ENCODE peak calls at places on chromosomes 12 and 14, in ten cellular contexts. G is OCI-LY7; P is thoracic aorta; V is suprapubic skin; Y is GM23248; H is mesenchymal stem cell; N is hepatocyte; U is CD4-positive, CD25-positive, alpha-beta regulatory T cell; D is sigmoid colon; S is heart left ventricle. L is an unnamed sample.

GRCh38 chr14:49999216-49999761 is 106.4 kb downstream of the ARF6 start:
- DNase-seq in G (peak; percentile 85), P (peak; percentile 87), V (peak; percentile 91), Y (peak; percentile 95), H (peak; percentile 96), N (peak; percentile 81), U (peak; percentile 91), D (peak; percentile 89), S (peak; percentile 81), L (no peak)

GRCh38 chr12:116808113-116808786 is 70.1 kb downstream of the RNFT2 start:
- DNase-seq in G (no peak), P (no peak), V (no peak), Y (no peak), H (no peak), N (no peak), U (no peak), D (no peak), S (no peak), L (no peak)

GRCh38 chr12:2057793-2058408 is 5.1 kb downstream of the CACNA1C start:
- DNase-seq in G (no peak), P (no peak), V (no peak), Y (no peak), H (no peak), N (no peak), U (no peak), D (peak; percentile 77), S (no peak), L (no peak)

GRCh38 chr12:70467908-70468733 is 102.0 kb downstream of the KCNMB4 start:
- DNase-seq in G (no peak), P (no peak), V (no peak), Y (no peak), H (no peak), N (no peak), U (no peak), D (no peak), S (no peak), L (no peak)

GRCh38 chr12:52125499-52125900 is 46.0 kb downstream of the SMIM41 start:
- DNase-seq in G (no peak), P (no peak), V (peak; percentile 49), Y (no peak), H (no peak), N (no peak), U (no peak), D (no peak), S (no peak), L (no peak)

GRCh38 chr14:64059454-64060198 is 206.8 kb downstream of the SYNE2 start:
- DNase-seq in G (no peak), P (no peak), V (no peak), Y (no peak), H (no peak), N (no peak), U (no peak), D (no peak), S (no peak), L (no peak)

GRCh38 chr12:80627773-80628172 is 79.7 kb upstream of the MYF6 start:
- DNase-seq in G (no peak), P (no peak), V (no peak), Y (peak; percentile 89), H (peak; percentile 80), N (no peak), U (no peak), D (no peak), S (no peak), L (no peak)

GRCh38 chr12:120343692-120344091 is 16.1 kb upstream of the PLA2G1B start:
- DNase-seq in G (no peak), P (no peak), V (no peak), Y (no peak), H (no peak), N (no peak), U (no peak), D (no peak), S (no peak), L (no peak)

GRCh38 chr14:22536853-22537338 is 52.1 kb downstream of the DAD1 start:
- DNase-seq in G (no peak), P (peak; percentile 83), V (peak; percentile 80), Y (peak; percentile 99), H (peak; percentile 97), N (peak; percentile 88), U (peak; percentile 91), D (peak; percentile 86), S (peak; percentile 70), L (no peak)

GRCh38 chr12:113684053-113684907 is 212.6 kb upstream of the LHX5 start:
- DNase-seq in G (no peak), P (no peak), V (no peak), Y (no peak), H (no peak), N (no peak), U (no peak), D (no peak), S (no peak), L (no peak)

GRCh38 chr12:65565601-65566560 is 258.4 kb upstream of the HMGA2 start:
- DNase-seq in G (no peak), P (no peak), V (no peak), Y (peak; percentile 94), H (peak; percentile 98), N (peak; percentile 62), U (no peak), D (no peak), S (no peak), L (no peak)

GRCh38 chr12:65570451-65571130 is 253.7 kb upstream of the HMGA2 start:
- DNase-seq in G (no peak), P (no peak), V (no peak), Y (no peak), H (no peak), N (no peak), U (no peak), D (no peak), S (no peak), L (no peak)

GRCh38 chr12:65568517-65568916 is 255.8 kb upstream of the HMGA2 start:
- DNase-seq in G (no peak), P (no peak), V (no peak), Y (no peak), H (no peak), N (no peak), U (no peak), D (no peak), S (no peak), L (no peak)

GRCh38 chr12:65566776-65567175 is 257.5 kb upstream of the HMGA2 start:
- DNase-seq in G (no peak), P (no peak), V (no peak), Y (peak; percentile 40), H (peak; percentile 37), N (no peak), U (no peak), D (no peak), S (no peak), L (no peak)

GRCh38 chr12:65567820-65568219 is 256.5 kb upstream of the HMGA2 start:
- DNase-seq in G (no peak), P (no peak), V (no peak), Y (no peak), H (no peak), N (no peak), U (no peak), D (no peak), S (no peak), L (no peak)
- H3K4me1 ChIP-seq in G (no peaks in the 10 kb centered on the region), P (no peaks in the 10 kb centered on the region), V (no peaks in the 10 kb centered on the region), Y (peaks cover 41% of the 10 kb centered on the region), H (peaks cover 1% of the 10 kb centered on the region), N (peaks cover 16% of the 10 kb centered on the region), U (no peaks in the 10 kb centered on the region), D (peaks cover 17% of the 10 kb centered on the region), S (peaks cover 21% of the 10 kb centered on the region), L (no peaks in the 10 kb centered on the region)

GRCh38 chr12:99910342-99910741 is 74.4 kb downstream of the ANKS1B start:
- DNase-seq in G (no peak), P (no peak), V (no peak), Y (peak; percentile 8), H (peak; percentile 46), N (no peak), U (no peak), D (no peak), S (no peak), L (no peak)

GRCh38 chr12:99907210-99907609 is 77.5 kb downstream of the ANKS1B start:
- DNase-seq in G (no peak), P (no peak), V (no peak), Y (no peak), H (peak; percentile 16), N (no peak), U (no peak), D (no peak), S (no peak), L (no peak)

GRCh38 chr12:99914206-99914605 is 70.5 kb downstream of the ANKS1B start:
- DNase-seq in G (no peak), P (no peak), V (no peak), Y (no peak), H (no peak), N (no peak), U (no peak), D (no peak), S (no peak), L (no peak)

GRCh38 chr12:99911967-99912366 is 72.8 kb downstream of the ANKS1B start:
- DNase-seq in G (no peak), P (no peak), V (no peak), Y (peak; percentile 47), H (peak; percentile 79), N (no peak), U (no peak), D (no peak), S (no peak), L (no peak)

GRCh38 chr12:99911076-99911475 is 73.7 kb downstream of the ANKS1B start:
- DNase-seq in G (no peak), P (peak; percentile 3), V (no peak), Y (peak; percentile 96), H (peak; percentile 94), N (peak; percentile 49), U (no peak), D (peak; percentile 70), S (peak; percentile 16), L (no peak)
- H3K4me1 ChIP-seq in G (no peaks in the 10 kb centered on the region), P (peaks cover 28% of the 10 kb centered on the region), V (no peaks in the 10 kb centered on the region), Y (peaks cover 24% of the 10 kb centered on the region), H (no peaks in the 10 kb centered on the region), N (no peaks in the 10 kb centered on the region), U (no peaks in the 10 kb centered on the region), D (peaks cover 35% of the 10 kb centered on the region), S (no peaks in the 10 kb centered on the region), L (no peaks in the 10 kb centered on the region)

DNA sequence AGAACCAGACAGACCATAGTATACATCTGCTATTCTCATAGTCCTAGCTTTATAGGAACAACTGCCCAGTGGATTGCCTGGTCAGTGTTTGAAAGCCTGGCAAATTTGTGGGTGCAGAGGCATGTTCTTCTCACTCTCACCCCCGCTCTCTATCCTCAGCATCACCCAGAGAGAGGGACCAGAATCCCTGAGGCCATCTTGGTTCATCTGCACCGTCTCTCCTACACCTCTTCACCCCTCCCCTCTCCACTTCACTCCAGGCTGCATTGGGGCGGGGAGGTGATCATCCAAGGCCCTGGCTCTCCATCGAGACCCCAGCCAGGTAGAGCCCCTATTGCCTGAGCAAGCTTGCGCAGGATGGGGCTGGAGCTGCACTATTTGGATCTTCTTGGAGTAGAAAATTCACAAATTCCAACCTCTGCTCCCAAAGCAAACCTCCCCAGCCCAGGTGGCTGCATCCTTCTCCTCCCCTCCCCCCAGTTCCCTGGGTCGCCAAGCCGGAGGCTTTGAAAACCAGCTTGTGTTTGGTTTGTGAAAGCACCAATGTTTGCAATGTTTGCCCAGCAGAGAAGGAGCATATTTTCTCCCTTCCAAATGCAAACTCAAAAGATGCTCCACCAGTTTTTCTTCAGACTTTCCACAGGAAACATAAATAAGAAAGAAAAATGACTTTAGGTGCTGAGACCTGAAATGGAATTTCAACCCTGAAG is 18.6 kb upstream of the COL2A1 start:
- DNase-seq in G (no peak), P (no peak), V (no peak), Y (no peak), H (no peak), N (no peak), U (no peak), D (no peak), S (no peak), L (no peak)
- H3K4me1 ChIP-seq in G (no peaks in the 10 kb centered on the region), P (no peaks in the 10 kb centered on the region), V (no peaks in the 10 kb centered on the region), Y (no peaks in the 10 kb centered on the region), H (peaks cover 1% of the 10 kb centered on the region), N (peaks cover 25% of the 10 kb centered on the region), U (no peaks in the 10 kb centered on the region), D (no peaks in the 10 kb centered on the region), S (peaks cover 6% of the 10 kb centered on the region), L (peaks cover 7% of the 10 kb centered on the region)

GRCh38 chr12:49811136-49811535 is 17.1 kb downstream of the NCKAP5L start:
- DNase-seq in G (no peak), P (no peak), V (peak; percentile 17), Y (no peak), H (no peak), N (no peak), U (no peak), D (no peak), S (no peak), L (no peak)
- H3K4me1 ChIP-seq in G (peaks cover 50% of the 10 kb centered on the region), P (peaks cover 18% of the 10 kb centered on the region), V (peaks cover 21% of the 10 kb centered on the region), Y (no peaks in the 10 kb centered on the region), H (peaks cover 32% of the 10 kb centered on the region), N (peaks cover 22% of the 10 kb centered on the region), U (no peaks in the 10 kb centered on the region), D (peaks cover 42% of the 10 kb centered on the region), S (peaks cover 50% of the 10 kb centered on the region), L (no peaks in the 10 kb centered on the region)